ENCODE peak calls at places on chromosomes 4 and X, in four cellular contexts. F is SK-N-SH, Y is K562, H is GM12878. R is an unnamed sample.

GRCh38 chr4:105126311-105127153 is 20.1 kb upstream of the TET2 start:
- DNase-seq in F (no peak), Y (no peak), H (no peak), R (no peak)

GRCh38 chr4:38715076-38715475 is 51.1 kb downstream of the KLF3 start:
- DNase-seq in F (no peak), Y (no peak), H (no peak), R (no peak)

GRCh38 chr4:173001571-173001970 is 167.0 kb upstream of the GALNT7 start:
- DNase-seq in F (no peak), Y (no peak), H (no peak), R (no peak)

GRCh38 chr4:78652282-78652876 is 100.8 kb downstream of the ANXA3 start:
- DNase-seq in F (no peak), Y (no peak), H (no peak), R (no peak)

GRCh38 chr4:53508446-53508845 is 82.8 kb downstream of the LNX1 start:
- DNase-seq in F (no peak), Y (peak), H (no peak), R (no peak)

GRCh38 chr4:143337600-143338287 is 1.1 kb downstream of the GAB1 start:
- DNase-seq in F (peak), Y (peak), H (no peak), R (peak)

GRCh38 chrX:43940811-43941210 is 32.4 kb downstream of the NDP start:
- DNase-seq in F (no peak), Y (no peak), H (no peak), R (no peak)

GRCh38 chr4:22668702-22669101 is 24.0 kb upstream of the GBA3 start:
- DNase-seq in F (no peak), Y (no peak), H (no peak), R (no peak)

GRCh38 chr4:172480471-172480870 is 667.3 kb downstream of the GALNTL6 start:
- DNase-seq in F (no peak), Y (no peak), H (no peak), R (no peak)

GRCh38 chrX:3181846-3182245 is 140.6 kb downstream of the ARSF start:
- DNase-seq in F (no peak), Y (no peak), H (no peak), R (no peak)

GRCh38 chrX:23403849-23404248 is 69.2 kb downstream of the PTCHD1 start:
- DNase-seq in F (peak), Y (no peak), H (no peak), R (peak)

GRCh38 chr4:100450449-100450848 is 67.4 kb downstream of the EMCN start:
- DNase-seq in F (no peak), Y (no peak), H (no peak), R (no peak)

GRCh38 chr4:189090174-189090814 is 850.4 kb upstream of the FRG1 start:
- DNase-seq in F (peak), Y (no peak), H (no peak), R (peak)

GRCh38 chr4:6592804-6593563 is 18.0 kb downstream of the MAN2B2 start:
- DNase-seq in F (no peak), Y (no peak), H (no peak), R (no peak)

GRCh38 chrX:104319346-104319745 is 64.6 kb upstream of the ESX1 start:
- DNase-seq in F (no peak), Y (no peak), H (no peak), R (no peak)

GRCh38 chrX:104310657-104311056 is 55.9 kb upstream of the ESX1 start:
- DNase-seq in F (no peak), Y (no peak), H (no peak), R (no peak)

GRCh38 chrX:104316739-104317138 is 62.0 kb upstream of the ESX1 start:
- DNase-seq in F (no peak), Y (no peak), H (no peak), R (no peak)

GRCh38 chrX:104318330-104319009 is 63.7 kb upstream of the ESX1 start:
- DNase-seq in F (no peak), Y (no peak), H (no peak), R (no peak)

GRCh38 chrX:104315555-104315954 is 60.8 kb upstream of the ESX1 start:
- DNase-seq in F (no peak), Y (no peak), H (no peak), R (no peak)
- TF ChIP-seq USF1 in F (no peak), Y (no peak), H (no peak), R (no peak)

DNA sequence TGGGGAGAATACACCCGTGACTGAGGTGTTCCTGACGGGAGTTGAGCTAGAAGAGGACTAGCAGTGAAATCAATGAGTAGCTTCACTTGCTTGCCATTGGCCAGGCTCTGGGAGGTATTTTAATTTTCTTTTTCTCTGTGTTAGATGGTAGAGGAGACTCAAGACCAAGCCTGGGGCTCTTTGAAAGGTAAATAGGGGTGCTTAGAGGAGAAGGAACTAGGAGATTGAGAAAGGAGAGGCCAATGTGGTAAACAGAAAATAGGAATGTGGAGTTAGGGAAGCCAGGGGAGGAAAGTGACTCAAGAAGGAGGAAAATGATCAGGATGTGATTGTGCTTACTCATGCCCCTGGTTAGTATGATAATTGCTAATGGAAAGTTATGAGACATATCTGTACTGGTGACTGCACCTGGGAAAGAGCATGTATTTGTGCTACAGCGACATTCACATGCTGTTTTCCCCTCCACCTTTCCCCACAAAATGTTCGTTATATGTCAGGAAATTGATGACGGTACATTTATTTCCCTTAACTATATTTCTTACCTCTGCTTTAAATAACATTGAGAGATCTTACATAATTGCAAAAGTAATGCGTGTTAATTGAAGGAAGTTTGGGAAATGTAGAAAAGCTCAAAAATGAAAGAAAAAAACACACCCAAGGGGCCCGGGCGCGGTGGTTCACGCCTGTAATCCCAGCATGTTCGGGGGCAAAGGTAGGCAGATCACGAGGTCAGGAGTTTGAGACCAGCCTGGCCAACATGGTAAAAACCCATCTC is 16.9 kb upstream of the LRBA start:
- DNase-seq in F (peak), Y (peak), H (peak), R (no peak)
- TF ChIP-seq USF1 in F (no peak), Y (no peak), H (no peak), R (no peak)

GRCh38 chrX:21408776-21409175 is 34.6 kb downstream of the CNKSR2 start:
- DNase-seq in F (no peak), Y (no peak), H (no peak), R (no peak)

GRCh38 chrX:21412883-21413282 is 38.7 kb downstream of the CNKSR2 start:
- DNase-seq in F (no peak), Y (no peak), H (no peak), R (no peak)

GRCh38 chrX:21412029-21412428 is 37.8 kb downstream of the CNKSR2 start:
- DNase-seq in F (no peak), Y (no peak), H (no peak), R (no peak)

DNA sequence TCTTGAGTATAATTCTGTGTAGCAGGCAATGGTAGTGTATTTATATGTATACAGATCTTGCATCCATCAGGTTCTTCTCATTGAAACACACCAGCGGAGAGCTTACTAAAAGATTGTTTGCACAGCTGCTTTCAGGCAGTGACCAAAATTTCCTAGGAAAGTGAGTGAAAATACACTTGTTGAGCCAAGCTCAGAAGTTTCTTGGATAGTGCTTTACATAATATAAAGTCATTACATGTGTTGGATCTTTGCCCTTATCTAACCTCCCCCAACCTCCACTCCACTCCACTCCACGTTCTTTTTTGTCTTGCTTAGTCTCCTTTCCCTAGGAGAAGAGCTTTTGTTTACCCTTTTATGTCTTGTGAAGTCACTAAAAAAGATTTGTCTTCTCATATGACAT is 34.1 kb downstream of the CNKSR2 start:
- DNase-seq in F (no peak), Y (no peak), H (no peak), R (no peak)
- TF ChIP-seq USF1 in F (no peak), Y (no peak), H (no peak), R (no peak)

GRCh38 chr4:68869274-68869773 is 53.5 kb downstream of the UGT2B10 start:
- DNase-seq in F (no peak), Y (no peak), H (no peak), R (no peak)
- TF ChIP-seq USF1 in F (no peak), Y (no peak), H (no peak), R (no peak)